ENCODE peak calls at places on chromosomes 2 and 18, in ten cellular contexts. One of them, this sample, is unnamed.

GRCh38 chr2:23419171-23420090 is 34.5 kb downstream of the KLHL29 start:
- DNase-seq in sigmoid colon: no peak
- DNase-seq in upper lobe of left lung: no peak
- DNase-seq in HepG2: no peak
- DNase-seq in transverse colon: no peak
- DNase-seq in K562: no peak
- DNase-seq in GM12878: no peak
- DNase-seq in esophagus muscularis mucosa: no peak
- DNase-seq in H1: peak
- DNase-seq in SK-N-SH: no peak
- DNase-seq in this sample: peak

GRCh38 chr2:8571286-8571791 is 110.5 kb upstream of the ID2 start:
- DNase-seq in sigmoid colon: no peak
- DNase-seq in upper lobe of left lung: no peak
- DNase-seq in HepG2: no peak
- DNase-seq in transverse colon: no peak
- DNase-seq in K562: no peak
- DNase-seq in GM12878: no peak
- DNase-seq in esophagus muscularis mucosa: no peak
- DNase-seq in H1: no peak
- DNase-seq in SK-N-SH: no peak
- DNase-seq in this sample: no peak

GRCh38 chr18:498901-499300 is 1.6 kb downstream of the COLEC12 start:
- DNase-seq in sigmoid colon: no peak
- DNase-seq in upper lobe of left lung: no peak
- DNase-seq in HepG2: no peak
- DNase-seq in transverse colon: no peak
- DNase-seq in K562: no peak
- DNase-seq in GM12878: no peak
- DNase-seq in esophagus muscularis mucosa: no peak
- DNase-seq in H1: no peak
- DNase-seq in SK-N-SH: no peak
- DNase-seq in this sample: no peak

GRCh38 chr2:15154289-15154688 is 406.8 kb downstream of the NBAS start:
- DNase-seq in sigmoid colon: no peak
- DNase-seq in upper lobe of left lung: no peak
- DNase-seq in HepG2: peak
- DNase-seq in transverse colon: no peak
- DNase-seq in K562: no peak
- DNase-seq in GM12878: no peak
- DNase-seq in esophagus muscularis mucosa: no peak
- DNase-seq in H1: no peak
- DNase-seq in SK-N-SH: no peak
- DNase-seq in this sample: no peak

GRCh38 chr18:62033756-62034155 is 140.9 kb upstream of the RNF152 start:
- DNase-seq in sigmoid colon: no peak
- DNase-seq in upper lobe of left lung: no peak
- DNase-seq in HepG2: no peak
- DNase-seq in transverse colon: no peak
- DNase-seq in K562: no peak
- DNase-seq in GM12878: no peak
- DNase-seq in esophagus muscularis mucosa: no peak
- DNase-seq in H1: no peak
- DNase-seq in SK-N-SH: no peak
- DNase-seq in this sample: no peak

GRCh38 chr18:12257996-12258718 is 4.0 kb downstream of the CIDEA start:
- DNase-seq in sigmoid colon: no peak
- DNase-seq in upper lobe of left lung: no peak
- DNase-seq in HepG2: no peak
- DNase-seq in transverse colon: no peak
- DNase-seq in K562: no peak
- DNase-seq in GM12878: no peak
- DNase-seq in esophagus muscularis mucosa: no peak
- DNase-seq in H1: no peak
- DNase-seq in SK-N-SH: no peak
- DNase-seq in this sample: no peak

GRCh38 chr2:151638188-151638933 is 95.9 kb downstream of the NEB start:
- DNase-seq in sigmoid colon: no peak
- DNase-seq in upper lobe of left lung: no peak
- DNase-seq in HepG2: peak
- DNase-seq in transverse colon: peak
- DNase-seq in K562: no peak
- DNase-seq in GM12878: peak
- DNase-seq in esophagus muscularis mucosa: no peak
- DNase-seq in H1: no peak
- DNase-seq in SK-N-SH: no peak
- DNase-seq in this sample: no peak

GRCh38 chr2:220243571-220243970 is 616.1 kb downstream of the SLC4A3 start:
- DNase-seq in sigmoid colon: no peak
- DNase-seq in upper lobe of left lung: no peak
- DNase-seq in HepG2: no peak
- DNase-seq in transverse colon: no peak
- DNase-seq in K562: no peak
- DNase-seq in GM12878: no peak
- DNase-seq in esophagus muscularis mucosa: no peak
- DNase-seq in H1: no peak
- DNase-seq in SK-N-SH: no peak
- DNase-seq in this sample: no peak

GRCh38 chr18:46069524-46069923 is 2.5 kb downstream of the PSTPIP2 start:
- DNase-seq in sigmoid colon: no peak
- DNase-seq in upper lobe of left lung: no peak
- DNase-seq in HepG2: no peak
- DNase-seq in transverse colon: no peak
- DNase-seq in K562: no peak
- DNase-seq in GM12878: no peak
- DNase-seq in esophagus muscularis mucosa: no peak
- DNase-seq in H1: no peak
- DNase-seq in SK-N-SH: no peak
- DNase-seq in this sample: no peak

GRCh38 chr18:56843241-56843640 is 192.1 kb downstream of the WDR7 start:
- DNase-seq in sigmoid colon: no peak
- DNase-seq in upper lobe of left lung: no peak
- DNase-seq in HepG2: no peak
- DNase-seq in transverse colon: no peak
- DNase-seq in K562: no peak
- DNase-seq in GM12878: no peak
- DNase-seq in esophagus muscularis mucosa: no peak
- DNase-seq in H1: no peak
- DNase-seq in SK-N-SH: no peak
- DNase-seq in this sample: no peak

GRCh38 chr18:27685807-27686412 is 491.0 kb downstream of the CDH2 start:
- DNase-seq in sigmoid colon: no peak
- DNase-seq in upper lobe of left lung: no peak
- DNase-seq in HepG2: peak
- DNase-seq in transverse colon: no peak
- DNase-seq in K562: no peak
- DNase-seq in GM12878: no peak
- DNase-seq in esophagus muscularis mucosa: no peak
- DNase-seq in H1: no peak
- DNase-seq in SK-N-SH: peak
- DNase-seq in this sample: peak

GRCh38 chr2:102304268-102304667 is 7.1 kb upstream of the IL1RL1 start:
- DNase-seq in sigmoid colon: no peak
- DNase-seq in upper lobe of left lung: no peak
- DNase-seq in HepG2: no peak
- DNase-seq in transverse colon: no peak
- DNase-seq in K562: no peak
- DNase-seq in GM12878: no peak
- DNase-seq in esophagus muscularis mucosa: no peak
- DNase-seq in H1: no peak
- DNase-seq in SK-N-SH: no peak
- DNase-seq in this sample: no peak

GRCh38 chr2:50143822-50144575 is 887.9 kb downstream of the NRXN1 start:
- DNase-seq in sigmoid colon: no peak
- DNase-seq in upper lobe of left lung: no peak
- DNase-seq in HepG2: peak
- DNase-seq in transverse colon: no peak
- DNase-seq in K562: peak
- DNase-seq in GM12878: peak
- DNase-seq in esophagus muscularis mucosa: no peak
- DNase-seq in H1: no peak
- DNase-seq in SK-N-SH: peak
- DNase-seq in this sample: no peak

GRCh38 chr18:3306391-3306790 is 44.5 kb downstream of the MYL12B start:
- DNase-seq in sigmoid colon: no peak
- DNase-seq in upper lobe of left lung: no peak
- DNase-seq in HepG2: no peak
- DNase-seq in transverse colon: no peak
- DNase-seq in K562: no peak
- DNase-seq in GM12878: no peak
- DNase-seq in esophagus muscularis mucosa: no peak
- DNase-seq in H1: no peak
- DNase-seq in SK-N-SH: no peak
- DNase-seq in this sample: no peak

GRCh38 chr18:3305933-3306332 is 44.0 kb downstream of the MYL12B start:
- DNase-seq in sigmoid colon: no peak
- DNase-seq in upper lobe of left lung: no peak
- DNase-seq in HepG2: no peak
- DNase-seq in transverse colon: no peak
- DNase-seq in K562: peak
- DNase-seq in GM12878: no peak
- DNase-seq in esophagus muscularis mucosa: no peak
- DNase-seq in H1: no peak
- DNase-seq in SK-N-SH: no peak
- DNase-seq in this sample: no peak

GRCh38 chr18:3304832-3305231 is 42.9 kb downstream of the MYL12B start:
- DNase-seq in sigmoid colon: no peak
- DNase-seq in upper lobe of left lung: no peak
- DNase-seq in HepG2: no peak
- DNase-seq in transverse colon: no peak
- DNase-seq in K562: no peak
- DNase-seq in GM12878: no peak
- DNase-seq in esophagus muscularis mucosa: no peak
- DNase-seq in H1: no peak
- DNase-seq in SK-N-SH: no peak
- DNase-seq in this sample: no peak

DNA sequence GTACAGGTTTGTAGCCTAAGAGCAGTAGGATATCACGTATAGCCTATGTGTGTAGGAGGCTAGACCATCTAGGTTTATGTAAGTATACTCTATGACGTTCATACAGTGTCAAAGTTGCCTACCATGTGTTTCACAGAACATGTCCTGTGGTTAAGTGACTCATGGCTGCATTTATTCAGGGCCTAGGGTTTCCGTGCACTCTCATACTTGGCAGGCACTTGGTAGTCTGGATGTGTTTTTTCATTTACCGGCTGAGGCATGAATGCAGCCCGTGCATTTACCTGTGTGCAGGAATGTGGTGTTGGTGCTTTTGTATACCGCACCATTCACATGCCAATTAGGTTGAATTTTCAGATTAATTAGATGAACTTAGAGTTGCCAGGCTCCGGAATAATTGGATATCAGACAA is 43.4 kb downstream of the MYL12B start:
- DNase-seq in sigmoid colon: no peak
- DNase-seq in upper lobe of left lung: no peak
- DNase-seq in HepG2: no peak
- DNase-seq in transverse colon: no peak
- DNase-seq in K562: no peak
- DNase-seq in GM12878: no peak
- DNase-seq in esophagus muscularis mucosa: no peak
- DNase-seq in H1: no peak
- DNase-seq in SK-N-SH: no peak
- DNase-seq in this sample: no peak
- TF ChIP-seq POLR2AphosphoS5 in sigmoid colon: no peak
- TF ChIP-seq POLR2AphosphoS5 in upper lobe of left lung: no peak
- TF ChIP-seq POLR2AphosphoS5 in HepG2: no peak
- TF ChIP-seq POLR2AphosphoS5 in transverse colon: no peak
- TF ChIP-seq POLR2AphosphoS5 in K562: no peak
- TF ChIP-seq POLR2AphosphoS5 in GM12878: no peak
- TF ChIP-seq POLR2AphosphoS5 in esophagus muscularis mucosa: no peak
- TF ChIP-seq POLR2AphosphoS5 in H1: no peak
- TF ChIP-seq POLR2AphosphoS5 in SK-N-SH: peak
- TF ChIP-seq POLR2AphosphoS5 in this sample: no peak

GRCh38 chr2:188199716-188200128 is 92.0 kb upstream of the GULP1 start:
- DNase-seq in sigmoid colon: no peak
- DNase-seq in upper lobe of left lung: no peak
- DNase-seq in HepG2: peak
- DNase-seq in transverse colon: no peak
- DNase-seq in K562: no peak
- DNase-seq in GM12878: no peak
- DNase-seq in esophagus muscularis mucosa: no peak
- DNase-seq in H1: no peak
- DNase-seq in SK-N-SH: no peak
- DNase-seq in this sample: no peak
- TF ChIP-seq EP300 in sigmoid colon: no peak
- TF ChIP-seq EP300 in upper lobe of left lung: no peak
- TF ChIP-seq EP300 in HepG2: no peak
- TF ChIP-seq EP300 in transverse colon: no peak
- TF ChIP-seq EP300 in K562: no peak
- TF ChIP-seq EP300 in GM12878: no peak
- TF ChIP-seq EP300 in esophagus muscularis mucosa: no peak
- TF ChIP-seq EP300 in H1: no peak
- TF ChIP-seq EP300 in SK-N-SH: peak
- TF ChIP-seq EP300 in this sample: no peak

DNA sequence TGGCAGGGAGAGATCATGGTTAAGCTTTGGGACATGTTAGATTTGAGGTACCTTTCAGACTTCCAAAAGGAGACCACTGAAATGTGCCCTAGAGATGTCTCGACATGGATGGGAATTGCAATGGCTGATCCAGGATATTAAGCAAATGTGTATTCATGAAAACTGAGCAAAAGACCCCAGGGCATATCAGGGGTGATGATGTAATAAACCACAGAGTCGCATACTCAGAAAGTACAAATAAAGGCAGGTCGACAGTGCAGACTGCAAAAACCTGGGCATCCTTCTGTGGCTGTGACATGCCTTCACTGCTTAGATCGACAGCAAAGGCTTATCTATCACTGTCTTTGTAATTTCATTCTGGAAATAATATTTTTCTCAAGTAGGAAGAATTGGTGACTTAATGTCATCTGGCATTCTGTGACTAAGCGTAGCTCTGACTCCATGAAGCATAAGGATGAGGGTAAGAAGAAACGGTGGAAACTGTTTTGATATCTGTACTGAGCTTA is 115.7 kb upstream of the NRP2 start:
- DNase-seq in sigmoid colon: no peak
- DNase-seq in upper lobe of left lung: no peak
- DNase-seq in HepG2: no peak
- DNase-seq in transverse colon: no peak
- DNase-seq in K562: no peak
- DNase-seq in GM12878: no peak
- DNase-seq in esophagus muscularis mucosa: no peak
- DNase-seq in H1: no peak
- DNase-seq in SK-N-SH: no peak
- DNase-seq in this sample: no peak
- TF ChIP-seq POLR2AphosphoS5 in sigmoid colon: no peak
- TF ChIP-seq POLR2AphosphoS5 in upper lobe of left lung: no peak
- TF ChIP-seq POLR2AphosphoS5 in HepG2: no peak
- TF ChIP-seq POLR2AphosphoS5 in transverse colon: no peak
- TF ChIP-seq POLR2AphosphoS5 in K562: no peak
- TF ChIP-seq POLR2AphosphoS5 in GM12878: no peak
- TF ChIP-seq POLR2AphosphoS5 in esophagus muscularis mucosa: no peak
- TF ChIP-seq POLR2AphosphoS5 in H1: no peak
- TF ChIP-seq POLR2AphosphoS5 in SK-N-SH: no peak
- TF ChIP-seq POLR2AphosphoS5 in this sample: no peak

DNA sequence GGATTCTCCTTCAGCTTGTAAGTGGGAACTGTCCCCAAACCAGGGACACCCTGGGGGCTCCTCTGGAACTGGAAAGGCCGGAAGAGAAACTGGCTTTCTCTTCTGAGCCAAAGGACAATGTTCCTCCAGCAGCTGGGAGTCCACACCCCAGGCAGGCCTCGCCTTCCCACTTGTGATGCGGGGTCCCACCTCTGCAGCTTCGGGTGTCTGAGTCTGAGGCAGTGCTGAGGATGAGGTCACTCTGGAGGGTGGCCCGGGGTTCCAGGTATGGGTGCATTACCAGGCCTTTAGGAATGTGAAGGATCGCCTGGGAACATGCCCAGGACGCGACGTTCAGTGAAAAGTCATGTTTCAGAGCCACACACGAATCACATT is 18.2 kb upstream of the BOK start:
- DNase-seq in sigmoid colon: no peak
- DNase-seq in upper lobe of left lung: peak
- DNase-seq in HepG2: no peak
- DNase-seq in transverse colon: no peak
- DNase-seq in K562: no peak
- DNase-seq in GM12878: no peak
- DNase-seq in esophagus muscularis mucosa: no peak
- DNase-seq in H1: no peak
- DNase-seq in SK-N-SH: no peak
- DNase-seq in this sample: no peak
- TF ChIP-seq EP300 in sigmoid colon: no peak
- TF ChIP-seq EP300 in upper lobe of left lung: no peak
- TF ChIP-seq EP300 in HepG2: no peak
- TF ChIP-seq EP300 in transverse colon: no peak
- TF ChIP-seq EP300 in K562: no peak
- TF ChIP-seq EP300 in GM12878: no peak
- TF ChIP-seq EP300 in esophagus muscularis mucosa: no peak
- TF ChIP-seq EP300 in H1: no peak
- TF ChIP-seq EP300 in SK-N-SH: no peak
- TF ChIP-seq EP300 in this sample: no peak

This sample was measured in stomach.